ENCODE peak calls at places on chromosomes 13 and 19, in six cellular contexts. X is T-helper 1 cell; P is M059J; D is activated CD4-positive, alpha-beta T cell treated with anti-CD3 and anti-CD28 coated beads, Interleukin-2, amount 50 U/mL, for 48 hours; U is GF-D8; R is stimulated activated CD4-positive, alpha-beta T cell treated with anti-CD3 and anti-CD28 coated beads, TNF-alpha, amount 100 ng/mL, for 4 hours. V is an unnamed sample.

GRCh38 chr19:2691951-2692350 is 10.5 kb downstream of the GNG7 start:
- DNase-seq in D (no peak), U (no peak), X (no peak), R (no peak), P (peak; percentile 49), V (no peak)

GRCh38 chr19:10461047-10461949 is 41.0 kb downstream of the PDE4A start:
- DNase-seq in U (no peak), D (peak; percentile 89), P (peak; percentile 88), X (peak; percentile 84), R (peak; percentile 72), V (peak; percentile 94)

GRCh38 chr13:92074658-92075057 is 676.2 kb downstream of the GPC5 start:
- DNase-seq in D (no peak), P (no peak), X (no peak), U (no peak), R (no peak), V (no peak)

GRCh38 chr13:74288361-74288911 is 154.2 kb upstream of the KLF12 start:
- DNase-seq in D (peak; percentile 11), U (no peak), X (peak; percentile 6), R (no peak), P (peak; percentile 66), V (no peak)

GRCh38 chr13:85137516-85137915 is 661.7 kb downstream of the SLITRK6 start:
- DNase-seq in U (no peak), R (no peak), X (no peak), D (no peak), P (no peak), V (no peak)

GRCh38 chr13:25886438-25887214 is 165.2 kb downstream of the SHISA2 start:
- DNase-seq in U (no peak), D (peak; percentile 36), X (no peak), P (peak; percentile 89), R (no peak), V (no peak)

GRCh38 chr13:19713186-19713965 is 69.4 kb downstream of the PSPC1 start:
- DNase-seq in X (no peak), U (no peak), P (peak; percentile 82), R (no peak), D (no peak), V (no peak)

GRCh38 chr13:32669030-32669646 is 82.9 kb downstream of the PDS5B start:
- DNase-seq in X (no peak), U (peak; percentile 37), D (no peak), P (peak; percentile 33), R (no peak), V (no peak)

GRCh38 chr19:36265856-36266374 is 51.0 kb downstream of the ZNF146 start:
- DNase-seq in P (no peak), U (no peak), D (no peak), X (no peak), R (no peak), V (no peak)

GRCh38 chr19:4567584-4568071 is 8.1 kb upstream of the SEMA6B start:
- DNase-seq in X (peak; percentile 54), D (peak; percentile 81), R (peak; percentile 34), U (no peak), P (peak; percentile 41), V (no peak)

GRCh38 chr19:48866692-48867091 is 1.7 kb downstream of the PLEKHA4 start:
- DNase-seq in X (no peak), R (no peak), U (no peak), P (no peak), D (no peak), V (no peak)

GRCh38 chr19:16327911-16328823 is 3.5 kb downstream of the KLF2 start:
- DNase-seq in U (peak; percentile 97), P (peak; percentile 38), D (peak; percentile 46), R (no peak), X (peak; percentile 64), V (peak; percentile 93)

GRCh38 chr13:71866173-71867091 is 572 bp downstream of the DACH1 start:
- DNase-seq in X (no peak), R (no peak), P (peak; percentile 3), D (no peak), U (peak; percentile 58), V (peak; percentile 12)

GRCh38 chr19:7783991-7784421 is 21.0 kb downstream of the CLEC4M start:
- DNase-seq in D (no peak), R (no peak), P (peak; percentile 44), X (no peak), U (peak; percentile 21), V (no peak)

GRCh38 chr13:19985219-19985556 is 26.7 kb downstream of the ZMYM2 start:
- DNase-seq in U (no peak), D (no peak), X (no peak), R (no peak), P (no peak), V (no peak)

GRCh38 chr13:44972956-44973581 is 16.2 kb downstream of the NUFIP1 start:
- DNase-seq in X (no peak), P (peak; percentile 33), D (no peak), R (no peak), U (peak; percentile 38), V (no peak)

GRCh38 chr19:31330237-31330636 is 19.0 kb downstream of the TSHZ3 start:
- DNase-seq in U (no peak), P (no peak), X (no peak), R (no peak), D (no peak), V (no peak)

GRCh38 chr13:26992951-26993490 is 178.6 kb downstream of the USP12 start:
- DNase-seq in P (no peak), D (no peak), X (no peak), R (no peak), U (no peak), V (no peak)

GRCh38 chr19:42693760-42694350 is 46.4 kb downstream of the PSG3 start:
- DNase-seq in R (no peak), D (peak; percentile 8), U (no peak), X (no peak), P (peak; percentile 68), V (no peak)

GRCh38 chr19:996051-996838 is 4.0 kb upstream of the GRIN3B start:
- DNase-seq in X (peak; percentile 63), U (no peak), P (peak; percentile 72), R (peak; percentile 42), D (peak; percentile 73), V (no peak)

GRCh38 chr13:38376551-38376950 is 26.9 kb downstream of the UFM1 start:
- DNase-seq in U (no peak), R (no peak), P (no peak), X (no peak), D (no peak), V (no peak)

GRCh38 chr13:99299545-99300341 is 7.5 kb downstream of the GPR183 start:
- DNase-seq in P (no peak), R (no peak), X (no peak), U (no peak), D (no peak), V (no peak)

GRCh38 chr13:49625392-49626137 is 2.7 kb upstream of the ARL11 start:
- DNase-seq in D (no peak), U (no peak), R (no peak), P (peak; percentile 52), X (no peak), V (no peak)

GRCh38 chr19:28065026-28065425 is 1147.9 kb downstream of the UQCRFS1 start:
- DNase-seq in U (no peak), P (no peak), R (no peak), D (no peak), X (no peak), V (no peak)

GRCh38 chr13:23504188-23504587 is 66.0 kb upstream of the TNFRSF19 start:
- DNase-seq in U (no peak), R (no peak), D (no peak), P (peak; percentile 97), X (no peak), V (no peak)

GRCh38 chr19:49469828-49470614 is 4.0 kb upstream of the FLT3LG start:
- DNase-seq in X (peak; percentile 68), P (peak; percentile 18), D (peak; percentile 87), R (no peak), U (peak; percentile 80), V (no peak)

GRCh38 chr19:33799507-33799906 is 2.8 kb downstream of the KCTD15 start:
- DNase-seq in R (no peak), U (no peak), P (no peak), X (no peak), D (no peak), V (no peak)

GRCh38 chr13:48873598-48873997 is 102.1 kb upstream of the FNDC3A start:
- DNase-seq in R (no peak), P (peak; percentile 78), U (no peak), D (no peak), X (no peak), V (no peak)

GRCh38 chr19:39362682-39363657 is 20.7 kb downstream of the SAMD4B start:
- DNase-seq in X (no peak), P (peak; percentile 76), U (no peak), D (no peak), R (no peak), V (no peak)

V was measured in uterus.